ENCODE peak calls at places on chromosomes 3 and 15, in six cellular contexts. S, B, Q, E, X and J are unnamed samples.

GRCh38 chr15:31435256-31435781 is 108.7 kb downstream of the KLF13 start:
- DNase-seq in B (peak), X (peak), E (peak), Q (peak), S (peak), J (peak)

GRCh38 chr15:69990566-69991391 is 106.9 kb downstream of the TLE3 start:
- DNase-seq in E (no peak), B (no peak), S (no peak), X (no peak), Q (no peak), J (no peak)

GRCh38 chr3:57966823-57967222 is 41.4 kb upstream of the FLNB start:
- DNase-seq in Q (no peak), B (no peak), E (no peak), X (no peak), S (peak), J (no peak)

GRCh38 chr15:89179966-89180875 is 41.2 kb downstream of the RLBP1 start:
- DNase-seq in Q (no peak), E (no peak), B (no peak), X (no peak), S (peak), J (peak)

GRCh38 chr15:62307551-62307950 is 142.5 kb upstream of the C2CD4B start:
- DNase-seq in B (peak), E (no peak), Q (no peak), X (peak), S (peak), J (peak)

GRCh38 chr15:40192942-40193341 is 32.1 kb downstream of the BUB1B start:
- DNase-seq in S (peak), Q (no peak), E (no peak), X (no peak), B (no peak), J (peak)

GRCh38 chr15:69424748-69425413 is 10.7 kb downstream of the KIF23 start:
- DNase-seq in Q (no peak), E (no peak), S (peak), X (no peak), B (no peak), J (no peak)

GRCh38 chr3:177300039-177300833 is 103.0 kb upstream of the TBL1XR1 start:
- DNase-seq in Q (no peak), B (no peak), E (no peak), X (no peak), S (peak), J (no peak)

GRCh38 chr3:113668015-113668414 is 28.4 kb downstream of the USF3 start:
- DNase-seq in X (no peak), Q (no peak), E (no peak), B (no peak), S (peak), J (peak)

GRCh38 chr15:25608926-25609325 is 170.1 kb upstream of the UBE3A start:
- DNase-seq in E (no peak), X (no peak), Q (no peak), S (no peak), B (no peak), J (no peak)

GRCh38 chr3:46682156-46682555 is 11.3 kb downstream of the ALS2CL start:
- DNase-seq in S (no peak), E (no peak), Q (no peak), B (no peak), X (no peak), J (no peak)

GRCh38 chr3:149199474-149199873 is 22.2 kb downstream of the CP start:
- DNase-seq in S (peak), X (no peak), E (no peak), B (no peak), Q (no peak), J (peak)
- H2BK120ac ChIP-seq in S (peak), X (no peak), E (no peak), B (peak), Q (no peak), J (no peak)

GRCh38 chr3:151460774-151461450 is at the start of gene IGSF10:
- DNase-seq in Q (peak), B (no peak), E (peak), S (no peak), X (no peak), J (no peak)
- H3K4me2 ChIP-seq in Q (peak), B (peak), E (peak), S (peak), X (peak), J (peak)

GRCh38 chr15:68261241-68261640 is 16.3 kb upstream of the FEM1B start:
- DNase-seq in B (no peak), X (no peak), E (no peak), Q (no peak), S (no peak), J (no peak)

GRCh38 chr15:68264282-68264681 is 13.3 kb upstream of the FEM1B start:
- DNase-seq in S (no peak), B (no peak), Q (no peak), E (no peak), X (no peak), J (no peak)

GRCh38 chr15:68265086-68265485 is 12.5 kb upstream of the FEM1B start:
- DNase-seq in X (no peak), Q (no peak), E (no peak), B (no peak), S (no peak), J (no peak)

GRCh38 chr15:68261980-68262379 is 15.6 kb upstream of the FEM1B start:
- DNase-seq in X (no peak), Q (no peak), B (no peak), S (no peak), E (no peak), J (no peak)

GRCh38 chr15:68262514-68263356 is 14.8 kb upstream of the FEM1B start:
- DNase-seq in Q (no peak), B (no peak), E (no peak), X (no peak), S (no peak), J (no peak)
- H2BK120ac ChIP-seq in Q (no peak), B (no peak), E (no peak), X (no peak), S (no peak), J (no peak)

GRCh38 chr3:30581067-30581585 is 25.3 kb upstream of the TGFBR2 start:
- DNase-seq in E (no peak), X (peak), Q (no peak), S (no peak), B (peak), J (no peak)

GRCh38 chr3:30583973-30584372 is 22.4 kb upstream of the TGFBR2 start:
- DNase-seq in E (no peak), X (no peak), Q (no peak), S (no peak), B (no peak), J (no peak)

GRCh38 chr3:30578479-30578878 is 27.9 kb upstream of the TGFBR2 start:
- DNase-seq in X (peak), Q (no peak), B (no peak), S (peak), E (no peak), J (peak)

GRCh38 chr3:30578986-30579579 is 27.3 kb upstream of the TGFBR2 start:
- DNase-seq in E (no peak), S (no peak), Q (no peak), B (peak), X (peak), J (peak)

GRCh38 chr3:30581982-30582381 is 24.4 kb upstream of the TGFBR2 start:
- DNase-seq in X (no peak), Q (no peak), E (no peak), B (no peak), S (no peak), J (no peak)
- H3K4me2 ChIP-seq in X (no peak), Q (no peak), E (no peak), B (no peak), S (no peak), J (no peak)

GRCh38 chr3:149969945-149970715 is 565 bp downstream of the PFN2 start:
- DNase-seq in B (peak), X (peak), E (peak), Q (peak), S (peak), J (peak)
- H2BK120ac ChIP-seq in B (peak), X (peak), E (peak), Q (peak), S (peak), J (peak)

DNA sequence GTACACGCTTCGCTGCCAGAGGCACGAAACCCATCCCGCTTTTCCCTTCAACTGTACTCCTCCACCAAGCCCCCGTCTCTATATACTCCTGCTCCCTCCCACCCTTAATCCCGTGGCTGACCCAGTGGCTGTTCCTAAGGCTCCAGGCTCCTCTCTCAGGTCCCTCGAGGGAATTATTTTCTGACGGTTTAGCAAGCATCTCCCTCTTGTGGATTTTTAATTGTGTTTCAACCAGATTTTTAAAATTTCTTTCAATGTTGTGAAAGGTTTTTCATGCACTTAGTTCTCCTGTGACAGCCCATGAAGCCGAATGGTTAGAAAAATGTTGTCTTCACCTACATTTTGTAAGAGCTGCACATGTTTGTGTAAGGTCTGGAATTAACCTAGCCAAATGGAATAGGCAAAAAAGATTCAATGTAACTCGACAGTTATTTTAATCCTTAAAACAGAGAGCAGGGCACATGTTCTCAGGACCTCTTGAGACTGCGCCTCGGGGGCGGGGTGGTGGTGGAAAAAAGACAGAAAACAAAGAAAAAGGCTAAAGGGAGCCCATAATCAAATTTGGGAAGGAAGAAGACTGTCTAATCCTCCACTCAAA is 569 bp upstream of the CSNK1G1 start:
- DNase-seq in E (no peak), X (no peak), B (no peak), Q (peak), S (peak), J (peak)
- H3K4me2 ChIP-seq in E (peak), X (peak), B (peak), Q (peak), S (peak), J (peak)

DNA sequence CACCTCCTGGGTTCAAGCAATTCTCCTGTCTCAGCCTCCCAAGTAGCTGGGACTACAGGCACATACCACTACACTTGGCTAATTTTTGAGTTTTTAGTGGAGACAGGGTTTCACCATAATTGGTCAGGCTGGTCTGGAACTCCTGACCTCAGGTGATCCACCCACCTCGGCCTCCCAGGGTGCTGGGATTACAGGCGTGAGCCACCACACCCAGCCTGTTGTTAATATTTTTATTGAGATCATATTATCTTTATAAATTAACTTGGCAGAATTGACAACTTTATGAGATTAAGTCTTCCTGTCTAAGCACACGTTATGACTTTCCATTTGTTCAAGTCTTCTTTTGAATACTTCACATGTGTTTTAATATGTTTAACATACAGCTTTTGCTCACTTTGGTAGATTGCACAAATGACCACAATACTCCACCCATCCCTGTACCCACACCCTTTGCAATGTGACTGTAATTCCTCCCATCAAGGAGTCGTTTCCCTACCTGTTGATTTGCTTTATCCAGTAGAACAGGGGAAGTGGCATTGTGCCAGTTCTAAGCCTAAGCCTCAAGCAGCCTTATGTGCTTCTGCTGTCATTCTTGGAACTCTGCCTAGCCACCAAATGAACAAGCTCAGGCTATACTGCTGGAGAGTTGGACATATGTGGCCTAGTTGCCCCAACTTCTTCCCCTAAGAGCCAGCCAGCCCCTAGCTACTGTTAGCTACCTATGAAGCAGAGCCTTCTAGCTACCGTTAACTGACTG is 8.2 kb downstream of the XYLB start:
- DNase-seq in X (no peak), Q (no peak), B (no peak), E (no peak), S (peak), J (no peak)
- H2BK120ac ChIP-seq in X (no peak), Q (no peak), B (no peak), E (no peak), S (no peak), J (no peak)

DNA sequence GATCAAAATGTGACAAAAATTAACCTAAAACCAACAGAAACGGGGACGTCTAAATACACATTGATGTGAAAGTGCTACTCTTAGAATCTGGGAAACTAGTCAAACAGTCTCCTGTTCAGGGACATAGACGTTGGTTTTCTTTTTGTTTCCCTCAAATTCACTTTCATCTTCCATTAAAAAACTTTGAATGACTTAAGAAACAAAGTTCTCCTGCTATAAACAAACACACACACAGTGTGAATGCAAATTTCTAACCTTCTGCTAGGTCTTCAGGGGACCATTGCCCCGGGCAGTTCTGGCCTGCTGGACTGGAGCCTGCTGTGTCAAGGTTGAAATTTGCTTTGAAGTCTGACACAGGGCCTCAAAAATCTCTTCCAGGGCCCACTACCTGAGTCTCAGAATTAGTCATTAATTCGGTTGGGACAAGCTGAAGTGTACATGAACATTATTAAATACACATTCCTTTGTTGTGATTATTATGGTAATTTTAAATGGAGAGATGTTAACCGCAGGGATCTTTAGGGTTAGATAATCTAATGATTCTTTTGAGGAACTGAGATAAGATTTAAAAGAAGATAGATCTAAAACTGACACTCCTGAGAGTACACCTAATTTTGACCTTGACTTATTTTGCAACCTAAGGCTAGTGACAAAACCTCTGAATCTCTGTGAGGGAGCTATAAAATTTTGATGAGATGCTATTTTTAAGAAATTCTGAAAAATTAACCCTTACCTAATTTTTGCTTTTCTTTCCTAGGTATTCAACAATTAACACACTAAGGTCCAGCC is 1260.4 kb downstream of the ROBO1 start:
- DNase-seq in Q (no peak), B (peak), X (no peak), S (no peak), E (no peak), J (peak)
- H3K4me2 ChIP-seq in Q (no peak), B (no peak), X (peak), S (no peak), E (no peak), J (no peak)